ENCODE peak calls at places on chromosomes 2 and 18, in six cellular contexts. C, O, M, N, R and G are unnamed samples.

GRCh38 chr2:209556354-209556961 is 132.6 kb downstream of the MAP2 start:
- DNase-seq in M (no peak), R (peak), O (peak), N (peak), C (no peak), G (no peak)

GRCh38 chr2:171522057-171522803 is at the start of gene CYBRD1:
- DNase-seq in R (peak), O (peak), M (peak), C (peak), N (peak), G (peak)

GRCh38 chr2:105249181-105249580 is 7.6 kb downstream of the GPR45 start:
- DNase-seq in O (no peak), N (no peak), M (no peak), C (no peak), R (no peak), G (no peak)

GRCh38 chr2:195092341-195092740 is 564.7 kb upstream of the SLC39A10 start:
- DNase-seq in R (no peak), O (no peak), N (no peak), C (no peak), M (no peak), G (no peak)

GRCh38 chr2:226892729-226893128 is 56.9 kb downstream of the RHBDD1 start:
- DNase-seq in N (peak), C (no peak), O (no peak), R (no peak), M (no peak), G (no peak)

GRCh38 chr2:1971124-1971523 is 226.8 kb upstream of the PXDN start:
- DNase-seq in O (no peak), N (no peak), M (no peak), C (no peak), R (no peak), G (no peak)

GRCh38 chr2:100643906-100644501 is 81.2 kb downstream of the PDCL3 start:
- DNase-seq in R (no peak), O (no peak), M (no peak), N (no peak), C (no peak), G (no peak)

GRCh38 chr2:7070483-7070882 is 153.3 kb downstream of the RNF144A start:
- DNase-seq in C (no peak), N (no peak), O (no peak), R (no peak), M (no peak), G (no peak)

GRCh38 chr2:40434638-40435296 is 17.1 kb downstream of the SLC8A1 start:
- DNase-seq in M (no peak), O (peak), N (peak), C (no peak), R (no peak), G (no peak)

GRCh38 chr2:218691234-218691633 is 19.3 kb downstream of the STK36 start:
- DNase-seq in R (no peak), N (peak), C (no peak), M (no peak), O (no peak), G (no peak)

GRCh38 chr2:9109871-9110270 is 96.7 kb upstream of the ASAP2 start:
- DNase-seq in R (no peak), N (no peak), C (no peak), M (no peak), O (no peak), G (no peak)

GRCh38 chr18:68948622-68949021 is 150.7 kb downstream of the CCDC102B start:
- DNase-seq in M (no peak), O (no peak), N (no peak), C (no peak), R (no peak), G (no peak)

GRCh38 chr18:69102959-69103358 is 297.7 kb upstream of the DOK6 start:
- DNase-seq in M (no peak), C (no peak), N (no peak), O (no peak), R (no peak), G (no peak)

GRCh38 chr2:218400167-218400929 is 680 bp downstream of the CTDSP1 start:
- DNase-seq in M (no peak), R (peak), C (peak), N (no peak), O (peak), G (no peak)

GRCh38 chr2:96427917-96428316 is 77.2 kb downstream of the NEURL3 start:
- DNase-seq in R (no peak), O (peak), N (peak), M (peak), C (no peak), G (no peak)

GRCh38 chr2:138113871-138114525 is 149.7 kb downstream of the HNMT start:
- DNase-seq in M (no peak), O (no peak), C (no peak), N (no peak), R (no peak), G (no peak)

GRCh38 chr2:2719015-2719414 is 387.9 kb upstream of the MYT1L start:
- DNase-seq in O (no peak), N (no peak), M (no peak), R (no peak), C (no peak), G (no peak)

GRCh38 chr2:15675456-15676195 is 84.0 kb downstream of the DDX1 start:
- DNase-seq in O (peak), M (no peak), N (no peak), C (no peak), R (no peak), G (no peak)

GRCh38 chr18:67347499-67347898 is 169.0 kb downstream of the DSEL start:
- DNase-seq in M (no peak), R (no peak), C (no peak), O (no peak), N (no peak), G (no peak)
- TF ChIP-seq CTCF in M (no peak), R (no peak), C (no peak), O (no peak), N (no peak), G (no peak)

GRCh38 chr2:182132605-182133004 is 147.0 kb downstream of the PPP1R1C start:
- DNase-seq in R (no peak), M (no peak), O (no peak), N (no peak), C (no peak), G (no peak)
- TF ChIP-seq CTCF in R (no peak), M (no peak), O (no peak), N (peak), C (no peak), G (peak)

GRCh38 chr2:39225564-39225963 is 18.2 kb downstream of the CDKL4 start:
- DNase-seq in O (no peak), N (no peak), R (no peak), C (no peak), M (no peak), G (no peak)

GRCh38 chr2:39227628-39228412 is 15.9 kb downstream of the CDKL4 start:
- DNase-seq in M (peak), R (peak), O (peak), C (peak), N (peak), G (peak)

GRCh38 chr2:39232141-39232540 is 11.6 kb downstream of the CDKL4 start:
- DNase-seq in N (no peak), O (no peak), M (no peak), C (no peak), R (no peak), G (no peak)

GRCh38 chr2:39223909-39224308 is 19.9 kb downstream of the CDKL4 start:
- DNase-seq in N (no peak), O (no peak), M (no peak), C (no peak), R (no peak), G (no peak)

GRCh38 chr2:39228413-39229209 is 15.2 kb downstream of the CDKL4 start:
- DNase-seq in M (no peak), O (no peak), R (no peak), N (no peak), C (no peak), G (no peak)
- TF ChIP-seq CTCF in M (no peak), O (peak), R (no peak), N (no peak), C (no peak), G (no peak)

DNA sequence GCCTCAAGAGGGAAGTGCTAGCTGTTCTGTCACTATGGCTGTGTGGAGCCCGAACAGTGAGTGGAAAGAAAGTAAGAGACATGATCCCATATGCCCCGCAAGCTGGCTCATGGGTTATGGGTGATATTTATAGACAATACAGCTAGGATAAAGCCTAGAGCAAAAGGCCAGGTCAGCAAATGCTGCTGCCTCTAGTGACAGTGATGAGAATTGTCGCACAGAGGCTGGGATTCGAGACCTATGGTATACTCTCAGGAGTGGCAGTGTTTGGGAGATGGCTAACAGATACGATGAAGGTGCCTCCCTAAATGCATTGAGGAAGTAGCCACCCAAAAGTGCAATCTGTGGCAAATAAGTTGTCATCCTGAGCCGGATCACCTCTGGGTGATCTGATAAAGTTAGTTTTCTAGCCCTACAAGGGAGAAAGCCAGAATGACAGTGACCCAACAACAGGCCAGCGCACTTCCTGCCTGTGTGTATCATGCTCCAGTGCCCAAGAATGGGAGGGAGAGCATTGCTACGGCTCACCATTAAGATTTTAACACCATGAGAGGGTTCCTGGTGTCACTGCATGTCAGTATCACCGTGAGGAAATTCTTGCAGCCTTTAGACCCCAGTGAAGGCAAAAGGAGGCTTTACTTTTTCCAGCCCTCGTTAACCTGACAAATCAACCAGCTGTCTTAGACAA is 92.3 kb upstream of the TGFA start:
- DNase-seq in N (no peak), O (peak), R (no peak), C (no peak), M (no peak), G (no peak)
- TF ChIP-seq CTCF in N (no peak), O (no peak), R (peak), C (peak), M (no peak), G (peak)

GRCh38 chr2:55063226-55063625 is 13.0 kb upstream of the RTN4 start:
- DNase-seq in M (no peak), R (no peak), C (no peak), N (no peak), O (no peak), G (no peak)

GRCh38 chr2:55059793-55060192 is 9.5 kb upstream of the RTN4 start:
- DNase-seq in M (no peak), N (no peak), O (no peak), R (no peak), C (no peak), G (no peak)

GRCh38 chr2:55062754-55063153 is 12.5 kb upstream of the RTN4 start:
- DNase-seq in O (no peak), R (no peak), M (no peak), C (no peak), N (no peak), G (no peak)

GRCh38 chr2:55061534-55062344 is 11.5 kb upstream of the RTN4 start:
- DNase-seq in R (no peak), M (no peak), N (no peak), C (no peak), O (no peak), G (no peak)

DNA sequence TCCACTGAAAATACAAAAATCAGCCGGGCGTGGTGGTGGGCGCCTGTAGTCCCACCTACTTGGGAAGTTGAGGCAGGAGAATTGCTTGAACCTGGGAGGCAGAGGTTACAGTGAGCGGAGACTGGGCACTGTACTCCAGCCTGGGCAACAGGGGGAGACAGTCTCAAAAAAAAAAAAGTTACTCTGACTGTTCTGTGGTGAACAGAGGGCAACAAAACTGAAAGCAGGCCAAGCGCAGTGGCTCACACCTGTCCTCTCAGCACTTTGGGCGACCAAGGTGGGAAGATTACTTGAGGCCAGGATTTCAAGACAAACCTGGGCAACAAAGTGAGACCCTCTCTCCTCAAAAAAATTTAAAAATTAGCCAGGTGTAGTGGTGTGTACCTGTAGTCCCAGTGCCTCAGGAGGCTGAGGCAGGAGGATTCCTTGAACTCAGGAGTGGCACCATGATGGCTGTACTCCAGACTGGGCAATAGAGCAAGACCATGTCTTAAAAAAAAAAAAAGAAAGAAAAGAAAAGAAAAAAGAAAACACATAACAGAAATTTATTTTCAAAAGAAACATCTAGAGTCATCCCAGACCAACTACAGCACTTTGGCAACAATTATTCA is 13.6 kb upstream of the RTN4 start:
- DNase-seq in C (no peak), M (no peak), O (no peak), N (no peak), R (no peak), G (no peak)
- TF ChIP-seq CTCF in C (no peak), M (no peak), O (no peak), N (no peak), R (peak), G (no peak)

GRCh38 chr2:163611557-163611906 is 124.3 kb downstream of the FIGN start:
- DNase-seq in O (no peak), N (no peak), C (no peak), R (no peak), M (no peak), G (no peak)
- TF ChIP-seq CTCF in O (no peak), N (no peak), C (no peak), R (no peak), M (peak), G (no peak)

GRCh38 chr2:235498556-235499305 is 4.9 kb downstream of the AGAP1 start:
- DNase-seq in N (no peak), M (no peak), R (no peak), C (no peak), O (no peak), G (no peak)

GRCh38 chr2:235494716-235495372 is 1.0 kb downstream of the AGAP1 start:
- DNase-seq in O (peak), M (peak), N (peak), C (peak), R (no peak), G (no peak)

GRCh38 chr2:235496239-235496621 is 2.4 kb downstream of the AGAP1 start:
- DNase-seq in N (peak), M (no peak), R (no peak), O (peak), C (no peak), G (no peak)

GRCh38 chr2:235495373-235496238 is 1.8 kb downstream of the AGAP1 start:
- DNase-seq in R (no peak), O (peak), C (no peak), M (no peak), N (no peak), G (no peak)

DNA sequence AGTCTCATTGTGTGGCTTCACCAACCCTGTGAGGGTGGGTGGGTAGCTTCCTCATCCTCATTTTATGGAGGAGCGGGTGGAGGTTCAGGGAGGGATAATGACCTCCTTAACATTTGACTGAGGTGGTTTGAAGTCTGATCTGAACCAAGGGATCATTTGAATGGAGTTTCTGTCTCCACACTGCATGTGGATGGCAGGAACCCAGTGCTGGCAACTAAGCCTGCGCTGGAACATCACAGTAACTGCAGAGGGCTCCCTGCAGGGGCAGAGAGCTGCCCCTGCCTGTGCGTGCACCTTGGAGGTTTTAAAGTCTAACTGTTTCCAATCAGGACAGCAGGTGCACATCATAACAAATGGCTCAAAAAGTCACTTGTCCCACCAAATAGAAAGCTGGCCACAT is 3.3 kb downstream of the AGAP1 start:
- DNase-seq in C (no peak), M (no peak), R (no peak), N (no peak), O (no peak), G (no peak)
- TF ChIP-seq CTCF in C (no peak), M (no peak), R (no peak), N (no peak), O (no peak), G (no peak)